ENCODE peak calls at places on chromosomes 13 and 19, in nine cellular contexts. Y, L, M, H, J, I, F, Z and B are unnamed samples.

GRCh38 chr19:48629599-48630288 is 7.4 kb downstream of the DBP start:
- DNase-seq in Y (no peak), L (no peak), M (peak), H (no peak), J (no peak), I (no peak), F (no peak), Z (no peak), B (no peak)

GRCh38 chr13:32039488-32040013 is 8.0 kb downstream of the FRY start:
- DNase-seq in Y (no peak), L (no peak), M (no peak), H (no peak), J (no peak), I (no peak), F (no peak), Z (no peak), B (no peak)

GRCh38 chr13:96792188-96792587 is 202.1 kb downstream of the OXGR1 start:
- DNase-seq in Y (no peak), L (no peak), M (no peak), H (no peak), J (no peak), I (no peak), F (no peak), Z (no peak), B (no peak)

GRCh38 chr13:110944121-110944967 is 29.5 kb upstream of the ANKRD10 start:
- DNase-seq in Y (peak), L (peak), M (peak), H (no peak), J (peak), I (no peak), F (peak), Z (peak), B (peak)

GRCh38 chr13:45119469-45119989 is 781 bp upstream of the GTF2F2 start:
- DNase-seq in Y (no peak), L (no peak), M (peak), H (peak), J (peak), I (peak), F (no peak), Z (no peak), B (peak)

GRCh38 chr13:30647824-30648521 is 30.3 kb downstream of the USPL1 start:
- DNase-seq in Y (peak), L (no peak), M (no peak), H (no peak), J (no peak), I (no peak), F (no peak), Z (no peak), B (no peak)

GRCh38 chr13:44331912-44332840 is 41.4 kb upstream of the SERP2 start:
- DNase-seq in Y (peak), L (no peak), M (peak), H (no peak), J (peak), I (no peak), F (peak), Z (peak), B (peak)

GRCh38 chr19:8731428-8732169 is 10.2 kb downstream of the OR2Z1 start:
- DNase-seq in Y (no peak), L (no peak), M (no peak), H (no peak), J (no peak), I (no peak), F (no peak), Z (no peak), B (no peak)

GRCh38 chr13:107476068-107476467 is 739.3 kb downstream of the LIG4 start:
- DNase-seq in Y (no peak), L (no peak), M (peak), H (no peak), J (peak), I (no peak), F (no peak), Z (no peak), B (no peak)

GRCh38 chr19:14530005-14530348 is 583 bp downstream of the TECR start:
- DNase-seq in Y (no peak), L (no peak), M (no peak), H (no peak), J (peak), I (no peak), F (no peak), Z (no peak), B (no peak)

GRCh38 chr19:3625996-3626472 is 556 bp downstream of the CACTIN start:
- DNase-seq in Y (no peak), L (no peak), M (no peak), H (no peak), J (peak), I (no peak), F (no peak), Z (no peak), B (no peak)

GRCh38 chr19:41926028-41926860 is 2.0 kb downstream of the ERFL start:
- DNase-seq in Y (no peak), L (no peak), M (no peak), H (no peak), J (no peak), I (no peak), F (no peak), Z (no peak), B (no peak)

GRCh38 chr13:87274209-87274819 is 396.9 kb upstream of the SLITRK5 start:
- DNase-seq in Y (peak), L (peak), M (peak), H (no peak), J (no peak), I (no peak), F (peak), Z (peak), B (peak)

GRCh38 chr13:69856331-69856730 is 251.3 kb upstream of the ATXN8OS start:
- DNase-seq in Y (no peak), L (no peak), M (no peak), H (no peak), J (no peak), I (no peak), F (no peak), Z (peak), B (no peak)

GRCh38 chr19:45881909-45882528 is 3.9 kb downstream of the IRF2BP1 start:
- DNase-seq in Y (no peak), L (peak), M (no peak), H (no peak), J (no peak), I (no peak), F (peak), Z (no peak), B (no peak)

GRCh38 chr19:51702754-51703654 is 9.9 kb downstream of the SPACA6 start:
- DNase-seq in Y (no peak), L (peak), M (no peak), H (no peak), J (no peak), I (no peak), F (no peak), Z (no peak), B (no peak)

GRCh38 chr13:85286081-85286480 is 513.1 kb downstream of the SLITRK6 start:
- DNase-seq in Y (no peak), L (no peak), M (peak), H (no peak), J (peak), I (no peak), F (no peak), Z (peak), B (no peak)

GRCh38 chr19:11693505-11694499 is 44.9 kb downstream of the ZNF823 start:
- DNase-seq in Y (peak), L (no peak), M (peak), H (no peak), J (peak), I (no peak), F (peak), Z (peak), B (peak)

GRCh38 chr13:40402931-40403412 is 263.5 kb downstream of the FOXO1 start:
- DNase-seq in Y (no peak), L (no peak), M (peak), H (no peak), J (peak), I (no peak), F (no peak), Z (peak), B (peak)